ENCODE peak calls at places on chromosomes 3 and 15, in ten cellular contexts. S is IMR-90, K is cardiac muscle cell, D is substantia nigra, R is mammary epithelial cell, J is A549, M is brain microvascular endothelial cell, A is OCI-LY7, B is H9, P is tibial nerve. H is an unnamed sample.

GRCh38 chr15:101784644-101785043 is 18.7 kb upstream of the OR4F6 start:
- DNase-seq in M (no peak), J (no peak), B (no peak), S (no peak), K (no peak), D (no peak), A (no peak), P (no peak), R (no peak), H (no peak)

GRCh38 chr3:126866175-126866759 is 116.6 kb upstream of the PLXNA1 start:
- DNase-seq in R (no peak), K (peak; percentile 37), S (no peak), D (no peak), B (no peak), P (no peak), M (no peak), J (no peak), A (no peak), H (no peak)

GRCh38 chr15:44726568-44727461 is 9.5 kb upstream of the TRIM69 start:
- DNase-seq in M (peak; percentile 92), D (no peak), P (peak; percentile 37), B (peak; percentile 53), R (peak; percentile 83), K (no peak), J (peak; percentile 78), S (peak; percentile 94), A (peak; percentile 95), H (peak; percentile 80)

GRCh38 chr15:48433226-48433886 is 102.1 kb downstream of the DUT start:
- DNase-seq in S (peak; percentile 73), M (no peak), K (no peak), R (peak; percentile 76), P (no peak), B (no peak), A (no peak), J (no peak), D (no peak), H (peak; percentile 2)

GRCh38 chr15:39556461-39556860 is 24.4 kb upstream of the THBS1 start:
- DNase-seq in J (no peak), R (peak; percentile 26), D (no peak), S (peak; percentile 81), B (no peak), A (no peak), M (no peak), K (no peak), P (no peak), H (no peak)

GRCh38 chr3:141526709-141527108 is 39.9 kb downstream of the RASA2 start:
- DNase-seq in S (no peak), D (no peak), P (no peak), K (no peak), R (peak; percentile 47), J (no peak), A (no peak), M (no peak), B (no peak), H (peak; percentile 3)

GRCh38 chr3:32440481-32441350 is 49.1 kb downstream of the CMTM7 start:
- DNase-seq in A (peak; percentile 59), M (no peak), S (no peak), B (no peak), R (peak; percentile 83), K (no peak), D (no peak), J (no peak), P (no peak), H (peak; percentile 62)

GRCh38 chr3:53744351-53744750 is 101.9 kb downstream of the CHDH start:
- DNase-seq in D (no peak), R (no peak), P (no peak), J (no peak), M (no peak), S (no peak), B (peak; percentile 67), K (no peak), A (peak; percentile 12), H (no peak)

GRCh38 chr3:13013595-13013993 is 59.6 kb downstream of the IQSEC1 start:
- DNase-seq in K (no peak), M (no peak), S (no peak), R (no peak), B (no peak), P (no peak), J (no peak), D (no peak), A (no peak), H (no peak)

GRCh38 chr3:13013994-13014754 is 59.1 kb downstream of the IQSEC1 start:
- DNase-seq in A (peak; percentile 41), B (no peak), R (no peak), D (no peak), S (no peak), K (no peak), M (no peak), J (no peak), P (no peak), H (no peak)

GRCh38 chr3:13012228-13012691 is 61.0 kb downstream of the IQSEC1 start:
- DNase-seq in A (peak; percentile 77), M (no peak), R (no peak), P (peak; percentile 81), K (no peak), B (no peak), J (no peak), D (peak; percentile 31), S (peak; percentile 44), H (no peak)

GRCh38 chr3:13011369-13012227 is 61.6 kb downstream of the IQSEC1 start:
- DNase-seq in A (peak; percentile 91), J (no peak), D (no peak), M (no peak), S (no peak), K (peak; percentile 56), B (no peak), P (no peak), R (no peak), H (no peak)

DNA sequence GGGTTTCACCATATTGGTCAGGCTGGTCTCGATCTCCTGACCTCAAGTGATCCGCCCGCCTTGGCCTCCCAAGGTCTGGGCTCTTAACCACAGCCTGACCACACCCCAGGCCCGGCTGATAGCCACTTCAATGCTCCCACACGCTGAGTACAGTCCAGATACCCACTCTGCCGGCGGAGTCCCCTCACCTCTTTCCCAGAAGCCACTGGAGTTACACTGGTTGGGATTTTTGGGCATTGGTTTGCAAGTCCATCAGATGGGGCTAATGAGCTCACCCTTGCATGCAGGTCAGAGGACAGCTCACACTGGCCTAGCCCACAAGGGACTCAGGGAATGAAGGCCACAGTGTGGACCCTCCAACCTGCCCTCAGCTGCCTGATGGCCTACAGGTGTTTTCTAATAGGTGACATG is 60.1 kb downstream of the IQSEC1 start:
- DNase-seq in M (no peak), S (no peak), P (no peak), K (no peak), A (no peak), J (no peak), D (no peak), R (no peak), B (no peak), H (no peak)
- H3K27ac ChIP-seq in M (no peak overlapping the region), S (no peak overlapping the region), P (no peak overlapping the region), K (no peak overlapping the region), A (peak overlapping the region; percentile 97), J (no peak overlapping the region), D (no peak overlapping the region), R (no peak overlapping the region), B (no peak overlapping the region), H (no peak overlapping the region)

GRCh38 chr3:123720638-123721037 is 135.8 kb upstream of the HACD2 start:
- DNase-seq in S (no peak), M (no peak), K (no peak), J (no peak), B (no peak), R (no peak), A (no peak), D (no peak), P (no peak), H (no peak)
- H3K27ac ChIP-seq in S (peak overlapping the region; percentile 13), M (no peak overlapping the region), K (no peak overlapping the region), J (no peak overlapping the region), B (no peak overlapping the region), R (no peak overlapping the region), A (no peak overlapping the region), D (no peak overlapping the region), P (no peak overlapping the region), H (no peak overlapping the region)

GRCh38 chr3:129233538-129233937 is 15.9 kb upstream of the COPG1 start:
- DNase-seq in D (peak; percentile 19), A (peak; percentile 98), M (no peak), R (no peak), K (no peak), S (no peak), P (peak; percentile 37), B (no peak), J (no peak), H (no peak)

GRCh38 chr3:129235310-129235917 is 14.0 kb upstream of the COPG1 start:
- DNase-seq in S (no peak), K (no peak), A (no peak), J (no peak), R (no peak), D (no peak), M (no peak), B (no peak), P (no peak), H (no peak)

GRCh38 chr3:129231331-129232119 is 17.9 kb upstream of the COPG1 start:
- DNase-seq in D (no peak), K (no peak), M (peak; percentile 28), J (peak; percentile 29), S (peak; percentile 54), R (peak; percentile 56), B (no peak), P (no peak), A (no peak), H (no peak)

GRCh38 chr3:129230311-129231019 is 18.9 kb upstream of the COPG1 start:
- DNase-seq in M (peak; percentile 84), K (no peak), S (peak; percentile 90), R (peak; percentile 91), B (no peak), D (no peak), A (no peak), J (peak; percentile 79), P (peak; percentile 31), H (peak; percentile 80)

DNA sequence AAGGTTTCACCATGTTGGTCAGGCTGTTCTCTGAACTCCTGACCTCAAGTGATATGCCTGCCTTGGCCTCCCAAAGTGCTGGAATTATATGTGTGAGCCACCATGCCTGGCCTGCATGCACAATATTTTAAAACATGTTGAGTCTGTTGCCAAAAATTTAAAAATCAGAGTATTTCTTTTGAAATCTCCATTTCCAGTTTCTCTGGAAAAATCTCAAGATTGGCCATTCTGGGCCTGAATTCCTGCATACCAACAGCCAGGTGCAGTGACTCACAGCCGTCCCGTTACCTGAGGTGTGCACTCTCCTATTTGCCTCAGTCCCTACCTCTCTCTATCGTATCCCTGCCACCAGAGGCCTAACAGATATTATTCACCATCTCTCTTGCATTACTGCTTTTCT is 15.0 kb upstream of the COPG1 start:
- DNase-seq in K (no peak), M (no peak), S (no peak), J (no peak), P (no peak), R (no peak), D (no peak), A (no peak), B (no peak), H (no peak)
- H3K27ac ChIP-seq in K (no peak overlapping the region), M (no peak overlapping the region), S (no peak overlapping the region), J (peak overlapping the region; percentile 28), P (no peak overlapping the region), R (no peak overlapping the region), D (no peak overlapping the region), A (peak overlapping the region; percentile 86), B (no peak overlapping the region), H (no peak overlapping the region)

DNA sequence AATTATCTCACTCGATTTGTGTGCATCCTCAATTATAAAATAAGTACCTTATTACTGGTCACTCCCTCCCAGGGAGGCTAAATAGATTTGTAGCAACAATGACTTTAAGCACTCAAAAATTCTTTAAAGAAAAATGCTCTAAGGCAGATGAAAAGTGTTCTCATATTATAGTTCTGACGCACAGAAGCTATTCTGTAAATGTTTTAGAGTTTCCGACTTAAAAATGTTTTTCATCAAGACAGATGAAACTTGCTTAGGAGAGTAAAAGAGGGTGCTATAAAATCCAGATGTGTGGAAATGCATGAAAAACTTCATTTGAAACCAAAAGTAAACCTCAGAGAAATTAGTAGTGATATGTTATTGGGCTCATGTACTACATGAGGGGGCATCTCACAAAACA is 398.4 kb upstream of the KCNMB2 start:
- DNase-seq in P (no peak), R (no peak), S (no peak), B (no peak), D (no peak), A (no peak), K (no peak), M (no peak), J (no peak), H (no peak)
- H3K27ac ChIP-seq in P (no peak overlapping the region), R (no peak overlapping the region), S (no peak overlapping the region), B (no peak overlapping the region), D (no peak overlapping the region), A (no peak overlapping the region), K (no peak overlapping the region), M (no peak overlapping the region), J (no peak overlapping the region), H (no peak overlapping the region)

H was measured in epithelial cell of prostate.